ENCODE peak calls at places on chromosomes 11 and 22, in nine cellular contexts. A is kidney epithelial cell, E is H7, K is esophagus muscularis mucosa, R is H9, U is brain microvascular endothelial cell, M is BE2C, O is thoracic aorta, S is heart right ventricle. P is an unnamed sample. For H3K27me3, the result is how much of the 10 kb centered on the place peaks cover.

GRCh38 chr22:23183107-23183698 is 2.9 kb downstream of the BCR start:
- DNase-seq in O (no peak), U (peak), K (no peak), E (peak), A (no peak), R (peak), M (peak), S (peak), P (peak)

GRCh38 chr22:37330200-37331033 is 48.1 kb downstream of the CYTH4 start:
- DNase-seq in O (no peak), M (peak), R (peak), U (peak), E (peak), S (no peak), A (peak), K (no peak), P (peak)

GRCh38 chr22:36386351-36386899 is 1.3 kb downstream of the MYH9 start:
- DNase-seq in E (peak), S (no peak), O (no peak), M (peak), K (no peak), U (no peak), A (no peak), R (no peak), P (peak)

GRCh38 chr11:90669094-90669493 is 446.2 kb upstream of the CHORDC1 start:
- DNase-seq in K (no peak), E (no peak), O (no peak), M (no peak), R (no peak), S (no peak), A (no peak), U (no peak), P (no peak)

GRCh38 chr11:1078191-1078601 is 3.5 kb downstream of the MUC2 start:
- DNase-seq in O (no peak), R (peak), K (no peak), S (no peak), U (no peak), M (no peak), E (no peak), A (no peak), P (no peak)

GRCh38 chr11:32297629-32298028 is 137.7 kb downstream of the WT1 start:
- DNase-seq in M (peak), A (no peak), U (peak), K (no peak), E (no peak), S (no peak), R (no peak), O (no peak), P (no peak)

GRCh38 chr22:36942561-36942960 is 29.1 kb downstream of the CSF2RB start:
- DNase-seq in S (no peak), E (no peak), U (no peak), A (no peak), K (no peak), R (no peak), M (no peak), O (no peak), P (no peak)

GRCh38 chr11:85844439-85845051 is 10.6 kb upstream of the CCDC83 start:
- DNase-seq in O (no peak), A (peak), M (no peak), K (no peak), R (no peak), E (no peak), S (no peak), U (peak), P (no peak)

GRCh38 chr11:122313581-122313980 is 197.6 kb upstream of the BLID start:
- DNase-seq in E (no peak), K (no peak), U (no peak), S (no peak), R (no peak), O (no peak), A (no peak), M (no peak), P (no peak)

DNA sequence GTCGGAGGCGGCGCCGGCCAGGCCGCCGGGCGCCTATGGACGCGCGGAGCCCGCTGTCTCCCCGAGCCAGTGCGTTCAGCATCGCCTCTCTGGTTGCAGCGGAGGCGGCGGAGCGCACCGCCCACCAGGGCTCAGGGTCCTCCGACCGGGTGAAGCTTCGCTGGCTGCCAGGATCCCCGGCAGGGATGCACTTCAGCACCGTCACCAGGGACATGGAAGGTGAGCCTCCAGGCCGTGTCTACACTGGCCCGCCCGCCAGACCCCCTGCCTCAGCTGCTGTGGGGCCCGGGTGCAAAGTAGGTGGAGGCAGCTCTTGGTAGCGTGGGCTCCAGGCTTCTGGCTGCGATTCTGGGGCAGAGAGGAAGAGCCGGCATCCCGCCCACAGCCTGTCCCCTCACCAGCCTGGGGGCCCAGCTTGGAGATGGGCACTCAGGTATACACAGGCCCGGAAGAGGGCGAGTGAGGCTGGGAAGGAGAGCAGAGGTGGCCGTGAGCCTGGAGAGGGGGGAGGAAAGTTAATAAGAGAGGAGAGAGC is 1.1 kb upstream of the TBX1 start:
- DNase-seq in A (no peak), O (no peak), S (no peak), E (peak), U (no peak), R (peak), M (no peak), K (no peak), P (no peak)
- H3K27me3 ChIP-seq in A (half or more), O (under half), S (half or more), E (half or more), U (half or more), R (half or more), M (half or more), K (under half), P (under half)

GRCh38 chr11:63490551-63491239 is at the start of gene PLAAT5:
- DNase-seq in A (no peak), E (peak), K (no peak), R (peak), U (peak), M (no peak), O (no peak), S (no peak), P (no peak)

GRCh38 chr11:63489879-63490278 is 1.1 kb downstream of the PLAAT5 start:
- DNase-seq in R (peak), U (peak), E (peak), A (peak), O (no peak), S (no peak), K (no peak), M (no peak), P (no peak)

GRCh38 chr11:63491614-63492372 is 826 bp upstream of the PLAAT5 start:
- DNase-seq in S (no peak), E (no peak), U (peak), A (no peak), O (no peak), R (no peak), K (no peak), M (no peak), P (no peak)

GRCh38 chr11:63492441-63492840 is 1.5 kb upstream of the PLAAT5 start:
- DNase-seq in S (no peak), E (no peak), U (no peak), O (no peak), R (no peak), A (no peak), M (no peak), K (no peak), P (no peak)

DNA sequence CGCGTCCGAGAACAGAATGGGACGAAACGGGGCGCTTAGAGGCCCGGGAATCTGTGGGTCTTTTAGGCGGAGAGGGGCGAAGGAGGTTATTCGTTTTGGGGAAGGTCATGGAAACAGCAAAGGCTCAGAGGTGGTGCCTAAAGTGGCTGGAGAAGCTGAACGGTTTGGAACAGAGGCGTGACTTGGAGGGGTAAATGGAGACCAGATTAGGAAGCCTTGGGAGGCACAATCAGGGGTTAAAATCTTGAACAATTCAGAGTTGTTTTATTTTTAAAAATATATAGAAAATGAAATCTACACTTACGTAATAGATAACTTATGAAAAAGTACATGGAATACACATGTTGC is 247 bp upstream of the PLAAT5 start:
- DNase-seq in K (no peak), R (no peak), E (no peak), S (no peak), U (no peak), O (no peak), M (no peak), A (no peak), P (no peak)
- H3K27me3 ChIP-seq in K (under half), R (under half), E (under half), S (under half), U (under half), O (under half), M (under half), A (under half), P (half or more)

GRCh38 chr11:124840666-124841065 is 24.6 kb upstream of the ROBO3 start:
- DNase-seq in O (no peak), K (no peak), U (no peak), S (no peak), E (no peak), R (no peak), M (no peak), A (no peak), P (no peak)

GRCh38 chr11:124841186-124841585 is 24.0 kb upstream of the ROBO3 start:
- DNase-seq in S (no peak), K (no peak), O (no peak), U (no peak), E (no peak), A (no peak), R (no peak), M (no peak), P (no peak)

GRCh38 chr11:124837491-124837856 is 27.8 kb upstream of the ROBO3 start:
- DNase-seq in R (peak), M (peak), S (peak), O (no peak), A (peak), U (peak), K (no peak), E (peak), P (peak)

GRCh38 chr11:124839972-124840621 is 25.1 kb upstream of the ROBO3 start:
- DNase-seq in A (no peak), U (no peak), K (no peak), S (no peak), O (no peak), R (no peak), E (no peak), M (no peak), P (no peak)

GRCh38 chr11:124839051-124839971 is 25.9 kb upstream of the ROBO3 start:
- DNase-seq in K (no peak), A (no peak), S (no peak), U (no peak), R (peak), O (no peak), E (peak), M (peak), P (peak)
- H3K27me3 ChIP-seq in K (under half), A (half or more), S (half or more), U (half or more), R (half or more), O (under half), E (half or more), M (half or more), P (under half)

DNA sequence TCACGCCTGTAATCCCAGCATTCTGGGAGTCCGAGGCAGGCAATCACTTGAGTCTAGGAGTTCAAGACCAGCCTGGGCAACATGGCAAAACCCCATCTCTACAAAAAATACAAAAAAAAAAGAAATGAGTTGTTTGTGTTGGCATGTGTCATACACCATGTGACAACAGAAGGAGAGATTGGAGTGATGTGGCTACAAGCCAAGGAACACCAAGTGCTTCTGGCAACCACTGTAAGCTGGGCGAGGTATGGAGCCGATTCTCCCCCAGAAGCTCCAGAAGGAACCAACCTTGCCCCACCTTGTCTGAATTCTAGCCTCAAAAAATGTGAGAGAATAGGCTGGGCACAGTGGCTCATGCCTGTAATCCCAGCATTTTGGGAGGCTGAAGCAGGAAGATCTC is 39.1 kb upstream of the SLC35C1 start:
- DNase-seq in S (no peak), E (no peak), K (no peak), U (no peak), O (no peak), M (no peak), A (no peak), R (no peak), P (no peak)
- H3K27me3 ChIP-seq in S (under half), E (under half), K (under half), U (under half), O (under half), M (under half), A (under half), R (under half), P (under half)

GRCh38 chr11:123650901-123651300 is 3.5 kb downstream of the SCN3B start:
- DNase-seq in M (no peak), S (no peak), E (no peak), R (no peak), K (no peak), A (no peak), O (no peak), U (no peak), P (no peak)
- H3K27me3 ChIP-seq in M (under half), S (half or more), E (under half), R (under half), K (under half), A (under half), O (under half), U (under half), P (under half)

GRCh38 chr11:15010860-15011259 is 38.7 kb upstream of the CALCA start:
- DNase-seq in S (no peak), U (no peak), K (no peak), O (no peak), M (no peak), E (no peak), A (no peak), R (no peak), P (no peak)

GRCh38 chr11:15006139-15006759 is 34.1 kb upstream of the CALCA start:
- DNase-seq in E (peak), S (no peak), A (peak), O (no peak), M (no peak), U (peak), R (peak), K (no peak), P (no peak)

GRCh38 chr11:15016200-15016599 is 44.0 kb upstream of the CALCA start:
- DNase-seq in M (no peak), E (no peak), K (no peak), S (no peak), A (no peak), O (no peak), R (no peak), U (no peak), P (no peak)

GRCh38 chr11:15011741-15012140 is 39.6 kb upstream of the CALCA start:
- DNase-seq in M (no peak), O (no peak), K (no peak), E (no peak), A (no peak), U (no peak), S (no peak), R (no peak), P (no peak)
- H3K27me3 ChIP-seq in M (under half), O (under half), K (under half), E (under half), A (under half), U (under half), S (under half), R (under half), P (under half)

DNA sequence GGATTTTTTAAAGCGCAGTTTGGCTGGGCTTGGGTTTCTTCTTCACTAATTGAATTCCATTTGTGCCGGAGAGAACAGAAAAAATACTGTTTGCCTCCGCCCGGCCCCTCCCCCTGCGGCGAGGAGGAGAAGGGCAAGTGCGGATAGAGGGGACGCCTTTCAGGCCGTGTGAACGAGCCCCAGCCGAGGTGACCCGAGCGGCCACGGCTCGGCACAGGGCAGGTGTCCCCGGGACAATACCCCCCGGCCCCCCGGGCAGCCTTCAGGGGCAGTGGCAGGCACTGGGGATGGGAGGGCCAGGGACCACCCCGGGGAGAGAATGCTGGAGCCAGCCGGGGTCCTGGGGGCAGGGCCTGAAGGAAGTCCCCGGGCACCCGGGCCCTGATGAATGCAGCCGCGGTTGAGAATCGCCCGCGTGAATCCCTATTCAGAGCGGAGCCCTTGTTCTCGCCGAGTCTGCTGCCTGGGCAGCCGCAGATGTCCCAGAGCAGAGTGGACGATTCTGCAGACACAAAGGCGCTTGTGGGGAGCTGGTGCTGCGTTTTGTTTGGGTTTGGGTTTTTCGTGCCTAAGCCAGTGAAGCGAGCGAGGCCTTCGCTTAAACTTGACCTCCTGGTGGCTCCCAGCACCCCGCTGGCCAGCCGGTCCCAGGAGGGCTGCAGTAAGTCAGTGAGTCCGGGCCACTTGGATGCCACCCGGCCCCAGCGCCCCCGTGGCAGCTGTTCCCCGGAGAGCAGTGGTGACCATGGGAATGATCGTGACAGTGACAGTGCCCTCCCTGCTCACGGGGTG is 96.0 kb downstream of the WNT7B start:
- DNase-seq in A (no peak), U (no peak), O (no peak), K (no peak), S (no peak), M (peak), E (peak), R (peak), P (peak)
- H3K27me3 ChIP-seq in A (half or more), U (half or more), O (under half), K (under half), S (half or more), M (under half), E (under half), R (under half), P (half or more)

DNA sequence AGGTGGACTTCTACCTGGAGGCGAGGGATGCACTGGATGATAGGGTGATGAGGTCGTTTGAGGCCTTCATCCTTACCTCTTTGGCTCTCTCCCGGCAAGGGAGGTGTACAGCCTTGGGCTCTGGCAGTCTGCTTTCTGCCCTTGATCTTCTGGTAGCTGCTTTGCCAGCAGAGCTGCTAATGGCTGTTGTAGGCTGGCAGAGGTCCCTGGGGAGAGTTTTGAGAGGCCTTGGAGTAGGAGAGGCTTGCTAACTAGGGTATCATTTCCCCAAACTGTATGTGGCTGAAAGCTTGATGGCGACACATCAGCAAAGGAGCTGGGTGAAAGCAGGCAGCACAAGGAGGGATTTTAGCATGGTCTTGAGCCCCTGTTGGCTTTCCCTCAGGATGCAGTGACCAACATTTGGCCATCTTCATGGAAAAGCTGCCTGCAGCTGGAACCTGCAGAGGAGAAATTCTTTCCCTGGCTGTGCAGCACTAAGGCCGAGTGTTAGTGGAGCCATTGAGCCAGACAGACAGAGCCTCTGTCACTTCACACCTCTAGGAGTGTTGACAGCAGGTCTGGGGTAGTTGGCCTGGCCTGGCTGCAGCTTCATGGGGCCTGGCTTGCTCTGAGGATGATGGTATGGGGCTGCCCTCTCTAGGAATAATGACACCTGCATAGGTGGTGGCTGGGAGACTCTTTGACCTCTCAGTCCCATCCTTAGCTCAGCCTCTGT is 3.5 kb upstream of the AMPD3 start:
- DNase-seq in K (no peak), E (no peak), S (no peak), O (no peak), R (no peak), M (no peak), A (no peak), U (no peak), P (no peak)
- H3K27me3 ChIP-seq in K (under half), E (under half), S (under half), O (under half), R (under half), M (under half), A (under half), U (under half), P (under half)